ENCODE peak calls at places on chromosomes 7 and 10, in five cellular contexts. One of them, this sample, is unnamed.

GRCh38 chr10:128062837-128063563 is 63.2 kb downstream of the MKI67 start:
- DNase-seq in stimulated activated CD4-positive, alpha-beta T cell treated with anti-CD3 and anti-CD28 coated beads, Interleukin-1b, Interleukin-23, amount 100 ng/mL, for 4 hours: peak; percentile 38
- DNase-seq in T-helper 1 cell: peak; percentile 46
- DNase-seq in NCI-H748 treated with DMSO at 0.1 percent for 48 hours: no peak
- DNase-seq in H9: no peak
- DNase-seq in this sample: peak; percentile 46

GRCh38 chr10:97974526-97975525 is 55.6 kb downstream of the CRTAC1 start:
- DNase-seq in NCI-H748 treated with DMSO at 0.1 percent for 48 hours: no peak
- DNase-seq in T-helper 1 cell: no peak
- DNase-seq in H9: no peak
- DNase-seq in stimulated activated CD4-positive, alpha-beta T cell treated with anti-CD3 and anti-CD28 coated beads, Interleukin-1b, Interleukin-23, amount 100 ng/mL, for 4 hours: no peak
- DNase-seq in this sample: no peak

GRCh38 chr10:59967079-59967478 is 60.7 kb upstream of the CCDC6 start:
- DNase-seq in stimulated activated CD4-positive, alpha-beta T cell treated with anti-CD3 and anti-CD28 coated beads, Interleukin-1b, Interleukin-23, amount 100 ng/mL, for 4 hours: no peak
- DNase-seq in T-helper 1 cell: no peak
- DNase-seq in H9: no peak
- DNase-seq in NCI-H748 treated with DMSO at 0.1 percent for 48 hours: peak; percentile 26
- DNase-seq in this sample: no peak

GRCh38 chr7:20439786-20440185 is 109.1 kb downstream of the ITGB8 start:
- DNase-seq in stimulated activated CD4-positive, alpha-beta T cell treated with anti-CD3 and anti-CD28 coated beads, Interleukin-1b, Interleukin-23, amount 100 ng/mL, for 4 hours: no peak
- DNase-seq in NCI-H748 treated with DMSO at 0.1 percent for 48 hours: no peak
- DNase-seq in T-helper 1 cell: no peak
- DNase-seq in H9: no peak
- DNase-seq in this sample: no peak

GRCh38 chr7:22208806-22209205 is 148.1 kb downstream of the RAPGEF5 start:
- DNase-seq in stimulated activated CD4-positive, alpha-beta T cell treated with anti-CD3 and anti-CD28 coated beads, Interleukin-1b, Interleukin-23, amount 100 ng/mL, for 4 hours: no peak
- DNase-seq in T-helper 1 cell: no peak
- DNase-seq in H9: no peak
- DNase-seq in NCI-H748 treated with DMSO at 0.1 percent for 48 hours: no peak
- DNase-seq in this sample: no peak

GRCh38 chr10:12448729-12449391 is 99.5 kb downstream of the CAMK1D start:
- DNase-seq in H9: no peak
- DNase-seq in NCI-H748 treated with DMSO at 0.1 percent for 48 hours: no peak
- DNase-seq in stimulated activated CD4-positive, alpha-beta T cell treated with anti-CD3 and anti-CD28 coated beads, Interleukin-1b, Interleukin-23, amount 100 ng/mL, for 4 hours: peak; percentile 58
- DNase-seq in T-helper 1 cell: peak; percentile 75
- DNase-seq in this sample: peak; percentile 80

GRCh38 chr10:7409045-7409731 is 1.6 kb downstream of the SFMBT2 start:
- DNase-seq in H9: peak; percentile 33
- DNase-seq in T-helper 1 cell: no peak
- DNase-seq in stimulated activated CD4-positive, alpha-beta T cell treated with anti-CD3 and anti-CD28 coated beads, Interleukin-1b, Interleukin-23, amount 100 ng/mL, for 4 hours: peak; percentile 27
- DNase-seq in NCI-H748 treated with DMSO at 0.1 percent for 48 hours: no peak
- DNase-seq in this sample: peak; percentile 46

GRCh38 chr7:95322874-95323273 is 1.5 kb downstream of the PON1 start:
- DNase-seq in NCI-H748 treated with DMSO at 0.1 percent for 48 hours: no peak
- DNase-seq in stimulated activated CD4-positive, alpha-beta T cell treated with anti-CD3 and anti-CD28 coated beads, Interleukin-1b, Interleukin-23, amount 100 ng/mL, for 4 hours: no peak
- DNase-seq in T-helper 1 cell: no peak
- DNase-seq in H9: no peak
- DNase-seq in this sample: no peak

GRCh38 chr7:73980206-73980605 is 47.8 kb upstream of the ELN start:
- DNase-seq in H9: no peak
- DNase-seq in T-helper 1 cell: no peak
- DNase-seq in stimulated activated CD4-positive, alpha-beta T cell treated with anti-CD3 and anti-CD28 coated beads, Interleukin-1b, Interleukin-23, amount 100 ng/mL, for 4 hours: no peak
- DNase-seq in NCI-H748 treated with DMSO at 0.1 percent for 48 hours: no peak
- DNase-seq in this sample: no peak

GRCh38 chr10:121260383-121260782 is 337.9 kb downstream of the FGFR2 start:
- DNase-seq in NCI-H748 treated with DMSO at 0.1 percent for 48 hours: no peak
- DNase-seq in T-helper 1 cell: no peak
- DNase-seq in H9: no peak
- DNase-seq in stimulated activated CD4-positive, alpha-beta T cell treated with anti-CD3 and anti-CD28 coated beads, Interleukin-1b, Interleukin-23, amount 100 ng/mL, for 4 hours: no peak
- DNase-seq in this sample: no peak

GRCh38 chr7:44101966-44102845 is 1.9 kb upstream of the AEBP1 start:
- DNase-seq in NCI-H748 treated with DMSO at 0.1 percent for 48 hours: no peak
- DNase-seq in H9: no peak
- DNase-seq in stimulated activated CD4-positive, alpha-beta T cell treated with anti-CD3 and anti-CD28 coated beads, Interleukin-1b, Interleukin-23, amount 100 ng/mL, for 4 hours: no peak
- DNase-seq in T-helper 1 cell: no peak
- DNase-seq in this sample: no peak

GRCh38 chr10:93030409-93030808 is 30.2 kb upstream of the CYP26C1 start:
- DNase-seq in T-helper 1 cell: no peak
- DNase-seq in stimulated activated CD4-positive, alpha-beta T cell treated with anti-CD3 and anti-CD28 coated beads, Interleukin-1b, Interleukin-23, amount 100 ng/mL, for 4 hours: no peak
- DNase-seq in H9: no peak
- DNase-seq in NCI-H748 treated with DMSO at 0.1 percent for 48 hours: no peak
- DNase-seq in this sample: no peak

GRCh38 chr7:46059308-46060020 is 138.4 kb upstream of the IGFBP3 start:
- DNase-seq in stimulated activated CD4-positive, alpha-beta T cell treated with anti-CD3 and anti-CD28 coated beads, Interleukin-1b, Interleukin-23, amount 100 ng/mL, for 4 hours: no peak
- DNase-seq in NCI-H748 treated with DMSO at 0.1 percent for 48 hours: no peak
- DNase-seq in H9: no peak
- DNase-seq in T-helper 1 cell: no peak
- DNase-seq in this sample: no peak

GRCh38 chr10:122044045-122044661 is 55.2 kb downstream of the TACC2 start:
- DNase-seq in T-helper 1 cell: no peak
- DNase-seq in stimulated activated CD4-positive, alpha-beta T cell treated with anti-CD3 and anti-CD28 coated beads, Interleukin-1b, Interleukin-23, amount 100 ng/mL, for 4 hours: no peak
- DNase-seq in NCI-H748 treated with DMSO at 0.1 percent for 48 hours: no peak
- DNase-seq in H9: no peak
- DNase-seq in this sample: no peak

GRCh38 chr7:112160130-112160770 is 45.9 kb downstream of the DOCK4 start:
- DNase-seq in stimulated activated CD4-positive, alpha-beta T cell treated with anti-CD3 and anti-CD28 coated beads, Interleukin-1b, Interleukin-23, amount 100 ng/mL, for 4 hours: no peak
- DNase-seq in T-helper 1 cell: no peak
- DNase-seq in NCI-H748 treated with DMSO at 0.1 percent for 48 hours: peak; percentile 11
- DNase-seq in H9: no peak
- DNase-seq in this sample: no peak

GRCh38 chr10:123287594-123288247 is 133.5 kb downstream of the BUB3 start:
- DNase-seq in NCI-H748 treated with DMSO at 0.1 percent for 48 hours: no peak
- DNase-seq in stimulated activated CD4-positive, alpha-beta T cell treated with anti-CD3 and anti-CD28 coated beads, Interleukin-1b, Interleukin-23, amount 100 ng/mL, for 4 hours: peak; percentile 1
- DNase-seq in T-helper 1 cell: no peak
- DNase-seq in H9: no peak
- DNase-seq in this sample: no peak

GRCh38 chr10:133022784-133023115 is 65.0 kb upstream of the ADGRA1 start:
- DNase-seq in stimulated activated CD4-positive, alpha-beta T cell treated with anti-CD3 and anti-CD28 coated beads, Interleukin-1b, Interleukin-23, amount 100 ng/mL, for 4 hours: no peak
- DNase-seq in H9: no peak
- DNase-seq in T-helper 1 cell: no peak
- DNase-seq in NCI-H748 treated with DMSO at 0.1 percent for 48 hours: no peak
- DNase-seq in this sample: no peak

GRCh38 chr10:74056081-74056818 is 58.3 kb downstream of the VCL start:
- DNase-seq in NCI-H748 treated with DMSO at 0.1 percent for 48 hours: no peak
- DNase-seq in stimulated activated CD4-positive, alpha-beta T cell treated with anti-CD3 and anti-CD28 coated beads, Interleukin-1b, Interleukin-23, amount 100 ng/mL, for 4 hours: no peak
- DNase-seq in H9: no peak
- DNase-seq in T-helper 1 cell: no peak
- DNase-seq in this sample: no peak

GRCh38 chr10:22379059-22379458 is 33.8 kb downstream of the SPAG6 start:
- DNase-seq in H9: no peak
- DNase-seq in stimulated activated CD4-positive, alpha-beta T cell treated with anti-CD3 and anti-CD28 coated beads, Interleukin-1b, Interleukin-23, amount 100 ng/mL, for 4 hours: peak; percentile 38
- DNase-seq in T-helper 1 cell: no peak
- DNase-seq in NCI-H748 treated with DMSO at 0.1 percent for 48 hours: no peak
- DNase-seq in this sample: peak; percentile 20

GRCh38 chr10:20059084-20059835 is 243.0 kb downstream of the PLXDC2 start:
- DNase-seq in H9: no peak
- DNase-seq in T-helper 1 cell: no peak
- DNase-seq in stimulated activated CD4-positive, alpha-beta T cell treated with anti-CD3 and anti-CD28 coated beads, Interleukin-1b, Interleukin-23, amount 100 ng/mL, for 4 hours: no peak
- DNase-seq in NCI-H748 treated with DMSO at 0.1 percent for 48 hours: no peak
- DNase-seq in this sample: no peak

GRCh38 chr10:56095506-56096225 is 265.4 kb downstream of the ZWINT start:
- DNase-seq in stimulated activated CD4-positive, alpha-beta T cell treated with anti-CD3 and anti-CD28 coated beads, Interleukin-1b, Interleukin-23, amount 100 ng/mL, for 4 hours: no peak
- DNase-seq in NCI-H748 treated with DMSO at 0.1 percent for 48 hours: no peak
- DNase-seq in H9: no peak
- DNase-seq in T-helper 1 cell: no peak
- DNase-seq in this sample: no peak

GRCh38 chr7:158975526-158976467 is 119.4 kb downstream of the DYNC2I1 start:
- DNase-seq in T-helper 1 cell: no peak
- DNase-seq in stimulated activated CD4-positive, alpha-beta T cell treated with anti-CD3 and anti-CD28 coated beads, Interleukin-1b, Interleukin-23, amount 100 ng/mL, for 4 hours: peak; percentile 21
- DNase-seq in NCI-H748 treated with DMSO at 0.1 percent for 48 hours: peak; percentile 42
- DNase-seq in H9: peak; percentile 78
- DNase-seq in this sample: no peak

GRCh38 chr7:46007990-46008643 is 87.0 kb upstream of the IGFBP3 start:
- DNase-seq in T-helper 1 cell: no peak
- DNase-seq in stimulated activated CD4-positive, alpha-beta T cell treated with anti-CD3 and anti-CD28 coated beads, Interleukin-1b, Interleukin-23, amount 100 ng/mL, for 4 hours: no peak
- DNase-seq in NCI-H748 treated with DMSO at 0.1 percent for 48 hours: no peak
- DNase-seq in H9: no peak
- DNase-seq in this sample: no peak

GRCh38 chr10:61894150-61894549 is 7.3 kb upstream of the ARID5B start:
- DNase-seq in NCI-H748 treated with DMSO at 0.1 percent for 48 hours: no peak
- DNase-seq in T-helper 1 cell: no peak
- DNase-seq in stimulated activated CD4-positive, alpha-beta T cell treated with anti-CD3 and anti-CD28 coated beads, Interleukin-1b, Interleukin-23, amount 100 ng/mL, for 4 hours: no peak
- DNase-seq in H9: no peak
- DNase-seq in this sample: no peak

GRCh38 chr7:158771213-158771817 is 58.0 kb downstream of the ESYT2 start:
- DNase-seq in T-helper 1 cell: no peak
- DNase-seq in NCI-H748 treated with DMSO at 0.1 percent for 48 hours: no peak
- DNase-seq in H9: no peak
- DNase-seq in stimulated activated CD4-positive, alpha-beta T cell treated with anti-CD3 and anti-CD28 coated beads, Interleukin-1b, Interleukin-23, amount 100 ng/mL, for 4 hours: no peak
- DNase-seq in this sample: no peak

GRCh38 chr7:43112088-43112940 is at the start of gene HECW1:
- DNase-seq in T-helper 1 cell: no peak
- DNase-seq in NCI-H748 treated with DMSO at 0.1 percent for 48 hours: no peak
- DNase-seq in H9: peak; percentile 56
- DNase-seq in stimulated activated CD4-positive, alpha-beta T cell treated with anti-CD3 and anti-CD28 coated beads, Interleukin-1b, Interleukin-23, amount 100 ng/mL, for 4 hours: no peak
- DNase-seq in this sample: no peak

GRCh38 chr10:58330397-58330796 is 4.4 kb upstream of the UBE2D1 start:
- DNase-seq in NCI-H748 treated with DMSO at 0.1 percent for 48 hours: no peak
- DNase-seq in T-helper 1 cell: no peak
- DNase-seq in H9: no peak
- DNase-seq in stimulated activated CD4-positive, alpha-beta T cell treated with anti-CD3 and anti-CD28 coated beads, Interleukin-1b, Interleukin-23, amount 100 ng/mL, for 4 hours: no peak
- DNase-seq in this sample: no peak

GRCh38 chr10:70296406-70296899 is 12.6 kb upstream of the NPFFR1 start:
- DNase-seq in NCI-H748 treated with DMSO at 0.1 percent for 48 hours: no peak
- DNase-seq in T-helper 1 cell: no peak
- DNase-seq in stimulated activated CD4-positive, alpha-beta T cell treated with anti-CD3 and anti-CD28 coated beads, Interleukin-1b, Interleukin-23, amount 100 ng/mL, for 4 hours: no peak
- DNase-seq in H9: peak; percentile 43
- DNase-seq in this sample: no peak

GRCh38 chr10:60846173-60846572 is 67.9 kb downstream of the CDK1 start:
- DNase-seq in stimulated activated CD4-positive, alpha-beta T cell treated with anti-CD3 and anti-CD28 coated beads, Interleukin-1b, Interleukin-23, amount 100 ng/mL, for 4 hours: no peak
- DNase-seq in NCI-H748 treated with DMSO at 0.1 percent for 48 hours: no peak
- DNase-seq in T-helper 1 cell: no peak
- DNase-seq in H9: no peak
- DNase-seq in this sample: no peak

This sample was measured in stimulated activated CD8-positive, alpha-beta memory T cell treated with anti-CD3 and anti-CD28 coated beads, Interleukin-7, amount 100 ng/mL, for 4 hours.